ENCODE peak calls at places on chromosomes 16 and 17, in four cellular contexts. W is GM12878, Q is HepG2, U is K562. S is an unnamed sample.

GRCh38 chr17:5676012-5676411 is 91.7 kb upstream of the NLRP1 start:
- DNase-seq in W (peak; percentile 2), Q (no peak), U (no peak), S (no peak)

GRCh38 chr16:81505011-81505660 is 60.5 kb downstream of the CMIP start:
- DNase-seq in W (peak; percentile 72), Q (no peak), U (peak; percentile 95), S (no peak)

GRCh38 chr16:75282811-75283281 is 31.4 kb upstream of the BCAR1 start:
- DNase-seq in W (no peak), Q (no peak), U (no peak), S (no peak)

GRCh38 chr17:7834554-7834890 is 505 bp downstream of the KDM6B start:
- DNase-seq in W (no peak), Q (peak; percentile 64), U (peak; percentile 28), S (no peak)

GRCh38 chr17:5128905-5129535 is 13.2 kb downstream of the USP6 start:
- DNase-seq in W (no peak), Q (no peak), U (no peak), S (no peak)

GRCh38 chr16:49640606-49641005 is 215.3 kb downstream of the ZNF423 start:
- DNase-seq in W (no peak), Q (no peak), U (no peak), S (no peak)

GRCh38 chr16:75320435-75320834 is 69.0 kb upstream of the BCAR1 start:
- DNase-seq in W (no peak), Q (peak; percentile 41), U (peak; percentile 19), S (no peak)

GRCh38 chr17:50153650-50154575 is 3.4 kb upstream of the PPP1R9B start:
- DNase-seq in W (no peak), Q (no peak), U (peak; percentile 85), S (no peak)

GRCh38 chr17:75535119-75535537 is 9.6 kb downstream of the LLGL2 start:
- DNase-seq in W (peak; percentile 26), Q (no peak), U (no peak), S (no peak)

GRCh38 chr16:15509051-15509592 is 74.7 kb downstream of the BMERB1 start:
- DNase-seq in W (no peak), Q (no peak), U (peak; percentile 61), S (no peak)

GRCh38 chr17:79915850-79916430 is 76.7 kb upstream of the CBX4 start:
- DNase-seq in W (no peak), Q (peak; percentile 75), U (peak; percentile 81), S (no peak)

GRCh38 chr16:53071748-53072301 is 17.0 kb downstream of the CHD9 start:
- DNase-seq in W (no peak), Q (no peak), U (no peak), S (peak; percentile 88)

GRCh38 chr16:85969591-85969990 is 70.6 kb downstream of the IRF8 start:
- DNase-seq in W (no peak), Q (no peak), U (no peak), S (no peak)

GRCh38 chr17:58541249-58541648 is 26.8 kb upstream of the MTMR4 start:
- DNase-seq in W (no peak), Q (no peak), U (no peak), S (no peak)

GRCh38 chr17:75182319-75182568 is 515 bp downstream of the SUMO2 start:
- DNase-seq in W (no peak), Q (no peak), U (no peak), S (no peak)

GRCh38 chr17:55458977-55459376 is 37.3 kb upstream of the MMD start:
- DNase-seq in W (no peak), Q (no peak), U (no peak), S (peak; percentile 16)

GRCh38 chr17:11554042-11554441 is 44.2 kb upstream of the DNAH9 start:
- DNase-seq in W (no peak), Q (no peak), U (no peak), S (no peak)

GRCh38 chr17:48335858-48336500 is 94.0 kb downstream of the SKAP1 start:
- DNase-seq in W (peak; percentile 37), Q (peak; percentile 42), U (peak; percentile 37), S (peak; percentile 87)

GRCh38 chr17:17075037-17075755 is 32.9 kb downstream of the MPRIP start:
- DNase-seq in W (no peak), Q (no peak), U (no peak), S (peak; percentile 66)

GRCh38 chr17:63641678-63642077 is 19.5 kb downstream of the MAP3K3 start:
- DNase-seq in W (no peak), Q (no peak), U (no peak), S (no peak)

GRCh38 chr17:74736423-74737298 is at the start of gene RAB37:
- DNase-seq in W (no peak), Q (peak; percentile 99), U (no peak), S (no peak)

GRCh38 chr17:37055511-37055910 is 106.8 kb downstream of the AATF start:
- DNase-seq in W (no peak), Q (no peak), U (no peak), S (no peak)

GRCh38 chr17:10769840-10770239 is 34.1 kb downstream of the TMEM238L start:
- DNase-seq in W (no peak), Q (no peak), U (no peak), S (no peak)

GRCh38 chr16:81265658-81266451 is 27.4 kb downstream of the BCO1 start:
- DNase-seq in W (no peak), Q (no peak), U (no peak), S (no peak)

DNA sequence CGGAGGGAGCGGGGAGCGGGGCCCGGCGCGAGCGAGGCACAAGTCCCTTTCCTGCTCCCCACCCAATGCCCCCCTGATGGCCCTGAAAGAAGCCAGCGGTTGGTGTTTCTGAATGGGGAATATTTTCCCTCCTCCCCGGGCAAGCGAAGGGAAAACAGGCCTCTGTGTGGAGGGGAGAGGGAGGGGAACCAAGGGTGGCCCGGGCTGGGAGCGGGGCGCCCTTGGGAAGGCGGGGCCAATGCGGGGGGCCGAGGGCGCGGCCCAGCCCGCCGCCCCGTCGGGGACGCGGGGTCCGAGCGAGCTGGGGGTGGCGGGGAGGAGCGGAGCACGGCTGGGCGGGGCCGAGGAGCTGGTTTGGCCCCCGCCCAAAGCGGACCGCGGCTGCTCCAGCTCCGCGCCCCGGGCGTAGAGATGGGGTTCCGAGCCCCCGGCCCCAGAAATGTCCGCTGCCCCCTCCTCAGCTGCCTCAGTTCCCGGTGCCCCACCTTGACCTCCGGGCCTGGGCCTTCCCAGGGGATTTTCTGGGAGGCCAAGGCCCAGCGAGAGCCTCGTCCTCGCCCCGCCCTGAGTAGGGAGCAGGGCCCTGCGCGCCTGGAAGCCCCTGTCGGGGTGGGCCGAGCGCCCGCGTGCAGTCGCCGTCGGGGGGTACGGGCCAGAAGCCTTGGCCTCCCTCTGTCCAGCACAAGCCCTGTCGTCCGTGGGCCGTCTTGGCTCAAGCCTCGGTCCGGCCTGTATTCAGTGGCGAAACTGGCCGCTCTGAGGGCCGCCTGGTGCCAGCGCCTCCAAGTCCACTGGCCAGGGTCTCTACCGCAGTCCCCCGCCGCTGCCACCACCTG is 3.9 kb upstream of the HEXIM1 start:
- DNase-seq in W (no peak), Q (no peak), U (peak; percentile 69), S (no peak)
- TF ChIP-seq MYC in W (no peak), Q (no peak), U (no peak), S (no peak)

GRCh38 chr16:88855176-88855575 is 1.6 kb downstream of the GALNS start:
- DNase-seq in W (no peak), Q (no peak), U (no peak), S (no peak)

GRCh38 chr16:88856122-88856827 is 472 bp downstream of the GALNS start:
- DNase-seq in W (no peak), Q (no peak), U (no peak), S (no peak)

GRCh38 chr16:88856828-88857727 is at the start of the genes GALNS and TRAPPC2L:
- DNase-seq in W (peak; percentile 69), Q (peak; percentile 89), U (peak; percentile 99), S (peak; percentile 96)

GRCh38 chr16:88854306-88855111 is 2.2 kb downstream of the GALNS start:
- DNase-seq in W (no peak), Q (no peak), U (peak; percentile 44), S (no peak)

DNA sequence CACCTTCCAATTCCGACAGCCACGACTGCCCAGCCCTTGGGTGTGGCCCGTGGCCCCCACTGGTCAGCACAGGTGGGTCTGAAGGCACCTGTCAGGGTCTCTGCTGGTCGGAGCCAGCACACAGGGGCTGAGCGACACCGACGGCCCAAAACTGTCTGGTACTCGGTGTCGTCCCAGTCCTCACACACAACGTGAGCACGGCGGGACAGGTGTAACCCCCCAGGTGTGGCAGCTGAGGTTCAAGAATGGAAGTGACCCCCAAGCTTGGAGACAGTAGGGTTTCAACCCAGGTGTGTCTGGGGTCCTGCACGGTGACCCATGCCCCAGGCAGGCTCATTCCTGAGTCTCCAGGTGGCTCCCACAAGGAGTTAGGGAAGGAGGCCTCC is 1.0 kb downstream of the GALNS start:
- DNase-seq in W (no peak), Q (no peak), U (no peak), S (no peak)
- H2AFZ ChIP-seq in W (no peak overlapping the region), Q (no peak overlapping the region), U (no peak overlapping the region), S (no peak overlapping the region)

GRCh38 chr17:61203765-61204164 is 195.9 kb upstream of the TBX2 start:
- DNase-seq in W (no peak), Q (no peak), U (no peak), S (no peak)

GRCh38 chr17:61202564-61202963 is 197.1 kb upstream of the TBX2 start:
- DNase-seq in W (no peak), Q (no peak), U (no peak), S (no peak)

GRCh38 chr17:61199431-61200348 is 200.0 kb upstream of the TBX2 start:
- DNase-seq in W (no peak), Q (no peak), U (no peak), S (no peak)

GRCh38 chr17:61200349-61200735 is 199.3 kb upstream of the TBX2 start:
- DNase-seq in W (no peak), Q (no peak), U (no peak), S (no peak)

DNA sequence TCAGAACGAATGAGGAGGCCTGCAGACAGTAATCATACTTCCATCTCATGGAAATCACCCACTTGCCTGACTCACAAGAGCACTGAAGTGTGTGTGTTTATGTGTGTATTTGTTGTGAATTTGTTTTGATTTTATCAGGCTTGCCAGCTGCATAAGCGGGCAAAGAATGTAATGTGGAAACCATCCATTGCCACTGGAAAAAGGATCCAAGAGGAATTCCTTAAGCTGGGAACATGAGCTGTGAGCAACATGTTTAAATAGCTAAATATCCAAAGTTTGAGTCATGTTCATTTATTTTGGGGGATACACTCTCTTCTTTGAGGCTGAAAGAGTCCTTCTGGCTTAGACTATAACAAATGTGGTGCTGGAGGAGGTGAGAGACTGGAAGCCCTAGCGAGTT is 198.4 kb upstream of the TBX2 start:
- DNase-seq in W (no peak), Q (peak; percentile 44), U (no peak), S (no peak)
- TF ChIP-seq MYC in W (no peak), Q (no peak), U (no peak), S (no peak)

DNA sequence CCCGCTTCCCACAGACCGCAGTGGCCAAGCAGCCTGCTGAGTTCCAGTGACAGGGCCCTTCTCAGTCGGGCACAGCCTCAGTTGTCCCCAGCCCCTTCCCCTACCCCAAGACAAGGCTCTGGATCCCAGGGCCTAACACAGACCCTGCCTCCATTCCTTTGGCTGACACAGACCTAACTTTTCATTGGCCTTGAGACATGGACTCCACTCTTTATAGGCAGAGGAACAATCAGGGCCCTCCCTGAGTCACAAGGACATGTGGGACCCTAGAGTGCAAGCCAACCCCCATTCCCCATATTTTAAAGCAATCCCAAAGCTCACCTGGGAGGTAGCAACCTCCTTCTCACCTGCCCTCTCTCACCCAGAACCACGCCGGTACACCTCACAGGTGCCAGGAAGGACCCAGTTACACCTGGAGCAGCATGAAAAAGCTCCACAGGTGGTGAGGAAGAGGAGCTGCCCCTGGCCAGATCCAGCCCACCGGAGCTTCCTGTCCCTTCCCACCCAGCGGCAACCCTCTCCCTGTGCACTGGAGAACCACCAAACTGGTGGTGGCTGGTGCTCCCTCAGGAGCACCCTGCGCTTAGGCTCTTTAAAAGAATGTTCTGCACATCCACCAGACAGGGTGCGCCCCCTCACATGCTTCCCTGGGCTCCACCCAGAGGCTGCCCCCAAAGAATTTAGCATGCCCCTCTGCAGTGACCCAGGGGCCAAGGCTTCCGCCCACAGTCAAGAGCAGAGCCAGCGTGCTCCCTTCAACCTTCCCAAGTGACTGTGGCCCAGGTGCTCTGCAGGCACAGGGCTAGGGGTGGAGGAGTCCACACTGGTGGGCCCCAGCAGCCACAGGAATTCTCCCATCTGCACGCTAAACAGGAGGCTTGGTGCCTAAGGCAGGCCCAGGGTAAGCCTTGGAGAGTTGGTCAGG is 3.4 kb downstream of the MNT start:
- DNase-seq in W (no peak), Q (no peak), U (no peak), S (no peak)
- H2AFZ ChIP-seq in W (no peak overlapping the region), Q (no peak overlapping the region), U (no peak overlapping the region), S (no peak overlapping the region)